ENCODE peak calls at places on chromosomes 4 and X, in four cellular contexts. F, X, J and D are unnamed samples.

GRCh38 chr4:110454456-110454855 is 21.5 kb upstream of the ENPEP start:
- DNase-seq in F (no peak), X (no peak), J (no peak), D (no peak)

GRCh38 chrX:5388087-5388486 is 840.6 kb downstream of the NLGN4X start:
- DNase-seq in X (no peak), F (no peak), J (no peak), D (no peak)

GRCh38 chr4:7872264-7872771 is 67.3 kb downstream of the AFAP1 start:
- DNase-seq in X (no peak), J (peak; percentile 15), F (peak; percentile 87), D (no peak)

GRCh38 chr4:3879681-3880594 is 113.8 kb downstream of the ADRA2C start:
- DNase-seq in X (no peak), F (no peak), J (no peak), D (peak; percentile 67)

GRCh38 chr4:141346144-141346543 is 125.4 kb downstream of the ZNF330 start:
- DNase-seq in X (no peak), J (no peak), F (no peak), D (no peak)

GRCh38 chr4:76811604-76812412 is 86.1 kb downstream of the SOWAHB start:
- DNase-seq in F (peak; percentile 78), J (peak; percentile 68), X (no peak), D (no peak)

GRCh38 chr4:173521474-173522159 is 8.4 kb downstream of the HAND2 start:
- DNase-seq in F (peak; percentile 89), X (no peak), J (no peak), D (no peak)

GRCh38 chr4:84750956-84751275 is 168.0 kb downstream of the CDS1 start:
- DNase-seq in X (no peak), J (no peak), F (no peak), D (no peak)

GRCh38 chrX:35115205-35115604 is 172.6 kb downstream of the FAM47B start:
- DNase-seq in X (no peak), J (no peak), F (no peak), D (no peak)

GRCh38 chrX:24242649-24243556 is 71.0 kb downstream of the SUPT20HL2 start:
- DNase-seq in J (peak; percentile 61), F (peak; percentile 90), X (no peak), D (no peak)

GRCh38 chr4:8906991-8907595 is 35.5 kb upstream of the HMX1 start:
- DNase-seq in F (peak; percentile 40), X (no peak), J (no peak), D (no peak)

GRCh38 chr4:26176621-26177121 is 144.1 kb upstream of the RBPJ start:
- DNase-seq in F (no peak), X (no peak), J (no peak), D (no peak)

GRCh38 chr4:69493515-69493914 is 2.2 kb downstream of the UGT2B4 start:
- DNase-seq in F (no peak), J (no peak), X (no peak), D (no peak)

GRCh38 chrX:133677123-133678063 is 262.1 kb upstream of the GPC4 start:
- DNase-seq in X (no peak), J (no peak), F (no peak), D (no peak)

GRCh38 chr4:139763668-139764067 is 98.0 kb downstream of the MGST2 start:
- DNase-seq in J (peak; percentile 43), X (no peak), F (no peak), D (no peak)

GRCh38 chr4:139760558-139760957 is 94.9 kb downstream of the MGST2 start:
- DNase-seq in X (no peak), F (no peak), J (no peak), D (no peak)

GRCh38 chr4:139763205-139763604 is 97.6 kb downstream of the MGST2 start:
- DNase-seq in J (no peak), X (no peak), F (no peak), D (no peak)

GRCh38 chr4:139762715-139763114 is 97.1 kb downstream of the MGST2 start:
- DNase-seq in F (no peak), J (peak; percentile 60), X (no peak), D (no peak)

GRCh38 chr4:139761461-139761860 is 95.8 kb downstream of the MGST2 start:
- DNase-seq in J (no peak), F (no peak), X (no peak), D (no peak)
- TF ChIP-seq CTCF in J (no peak), F (no peak), X (peak; percentile 15), D (no peak)

GRCh38 chr4:143353797-143354196 is 17.1 kb downstream of the GAB1 start:
- DNase-seq in F (no peak), J (no peak), X (no peak), D (no peak)

GRCh38 chr4:143356493-143356892 is 19.8 kb downstream of the GAB1 start:
- DNase-seq in J (peak; percentile 30), F (no peak), X (no peak), D (no peak)

GRCh38 chr4:143355540-143356217 is 19.0 kb downstream of the GAB1 start:
- DNase-seq in X (no peak), J (no peak), F (no peak), D (no peak)

GRCh38 chr4:143352720-143353119 is 16.0 kb downstream of the GAB1 start:
- DNase-seq in X (no peak), J (no peak), F (no peak), D (no peak)

GRCh38 chr4:143354990-143355389 is 18.3 kb downstream of the GAB1 start:
- DNase-seq in J (no peak), F (no peak), X (no peak), D (no peak)
- H3K4me1 ChIP-seq in J (peaks cover 72% of the 10 kb centered on the region), F (no peaks in the 10 kb centered on the region), X (no peaks in the 10 kb centered on the region), D (peaks cover 11% of the 10 kb centered on the region)

DNA sequence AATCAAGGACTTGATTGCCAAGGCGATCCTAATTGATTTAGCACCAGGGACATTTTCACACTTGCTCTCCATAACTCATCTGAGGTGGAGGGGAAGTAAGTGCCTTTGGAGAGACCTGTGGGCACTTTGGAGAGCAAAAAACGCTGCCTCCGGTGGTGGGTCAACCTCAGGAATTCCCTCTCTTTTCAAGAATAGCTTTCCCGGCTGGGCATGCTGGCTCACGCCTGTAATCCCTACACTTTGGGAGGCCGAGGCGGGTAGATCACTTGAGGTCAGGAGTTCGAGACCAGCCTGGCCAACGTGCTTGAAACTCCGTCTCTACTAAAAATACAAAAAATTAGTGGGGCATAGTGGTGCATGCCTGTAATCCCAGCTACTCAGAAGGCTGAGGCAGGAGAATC is 49.2 kb downstream of the PRPS1 start:
- DNase-seq in F (no peak), X (no peak), J (no peak), D (no peak)
- TF ChIP-seq CTCF in F (no peak), X (no peak), J (no peak), D (no peak)

GRCh38 chr4:145487626-145488025 is 6.0 kb downstream of the SMAD1 start:
- DNase-seq in J (no peak), F (no peak), X (no peak), D (no peak)

GRCh38 chr4:145486603-145487002 is 5.0 kb downstream of the SMAD1 start:
- DNase-seq in J (no peak), X (no peak), F (no peak), D (no peak)

GRCh38 chr4:145484240-145484846 is 2.7 kb downstream of the SMAD1 start:
- DNase-seq in X (no peak), J (no peak), F (no peak), D (no peak)

GRCh38 chr4:145485120-145485519 is 3.5 kb downstream of the SMAD1 start:
- DNase-seq in J (no peak), F (no peak), X (no peak), D (no peak)

GRCh38 chr4:145488310-145488709 is 6.7 kb downstream of the SMAD1 start:
- DNase-seq in X (no peak), J (no peak), F (no peak), D (no peak)
- H3K4me1 ChIP-seq in X (peaks cover 8% of the 10 kb centered on the region), J (peaks cover 60% of the 10 kb centered on the region), F (no peaks in the 10 kb centered on the region), D (no peaks in the 10 kb centered on the region)

GRCh38 chrX:18210470-18210869 is 10.2 kb downstream of the BEND2 start:
- DNase-seq in J (no peak), F (no peak), X (no peak), D (no peak)
- TF ChIP-seq CTCF in J (no peak), F (no peak), X (peak; percentile 7), D (no peak)

GRCh38 chr4:99801005-99801699 is 15.5 kb upstream of the DAPP1 start:
- DNase-seq in X (no peak), J (no peak), F (no peak), D (no peak)
- H3K4me1 ChIP-seq in X (no peaks in the 10 kb centered on the region), J (no peaks in the 10 kb centered on the region), F (no peaks in the 10 kb centered on the region), D (no peaks in the 10 kb centered on the region)